ENCODE peak calls at places on chromosomes 3 and 15, in four cellular contexts. P is K562, S is GM12878, E is HepG2. M is an unnamed sample.

GRCh38 chr15:70636540-70637165 is 126.7 kb downstream of the UACA start:
- DNase-seq in P (no peak), S (no peak), E (peak; percentile 20), M (peak; percentile 25)

GRCh38 chr3:4387224-4388204 is 79.6 kb downstream of the SUMF1 start:
- DNase-seq in P (no peak), S (no peak), E (no peak), M (no peak)

GRCh38 chr3:157906627-157907026 is 199.6 kb downstream of the SHOX2 start:
- DNase-seq in P (no peak), S (no peak), E (no peak), M (no peak)

GRCh38 chr3:68866157-68866556 is 66.2 kb downstream of the TAFA4 start:
- DNase-seq in P (no peak), S (no peak), E (no peak), M (no peak)

GRCh38 chr15:65981837-65982696 is 112.8 kb downstream of the RAB11A start:
- DNase-seq in P (peak; percentile 80), S (no peak), E (peak; percentile 18), M (peak; percentile 88)

GRCh38 chr3:24523988-24524727 is 29.5 kb upstream of the THRB start:
- DNase-seq in P (no peak), S (no peak), E (no peak), M (no peak)

GRCh38 chr15:28191832-28192231 is 92.7 kb upstream of the OCA2 start:
- DNase-seq in P (no peak), S (no peak), E (no peak), M (peak; percentile 34)

GRCh38 chr3:150870406-150870805 is 34.8 kb downstream of the MINDY4B start:
- DNase-seq in P (no peak), S (no peak), E (no peak), M (no peak)

GRCh38 chr15:27797765-27798164 is 301.4 kb downstream of the OCA2 start:
- DNase-seq in P (no peak), S (no peak), E (no peak), M (no peak)

GRCh38 chr15:25406846-25407245 is 32.0 kb downstream of the UBE3A start:
- DNase-seq in P (no peak), S (no peak), E (no peak), M (no peak)

GRCh38 chr3:66393486-66394260 is 107.1 kb downstream of the LRIG1 start:
- DNase-seq in P (no peak), S (peak; percentile 47), E (no peak), M (no peak)

GRCh38 chr15:40323953-40324937 is 753 bp downstream of the INAFM2 start:
- DNase-seq in P (peak; percentile 73), S (no peak), E (no peak), M (peak; percentile 46)

GRCh38 chr15:29676961-29677402 is 145.3 kb downstream of the TJP1 start:
- DNase-seq in P (no peak), S (no peak), E (no peak), M (no peak)

GRCh38 chr3:38370861-38371260 is 24.3 kb downstream of the XYLB start:
- DNase-seq in P (no peak), S (no peak), E (no peak), M (no peak)

GRCh38 chr3:71456155-71456554 is 127.4 kb downstream of the FOXP1 start:
- DNase-seq in P (no peak), S (no peak), E (no peak), M (no peak)

GRCh38 chr3:93910085-93910484 is 63.6 kb downstream of the PROS1 start:
- DNase-seq in P (no peak), S (no peak), E (no peak), M (no peak)

GRCh38 chr3:183515968-183516851 is 39.3 kb downstream of the KLHL6 start:
- DNase-seq in P (no peak), S (peak; percentile 77), E (no peak), M (no peak)

GRCh38 chr15:73375755-73376305 is 7.1 kb upstream of the HCN4 start:
- DNase-seq in P (no peak), S (no peak), E (no peak), M (no peak)

GRCh38 chr3:46551615-46552014 is 14.5 kb downstream of the LRRC2 start:
- DNase-seq in P (no peak), S (no peak), E (no peak), M (no peak)

GRCh38 chr15:88950600-88951160 is 37.5 kb upstream of the MFGE8 start:
- DNase-seq in P (no peak), S (no peak), E (no peak), M (no peak)

GRCh38 chr3:143433787-143434378 is 314.3 kb downstream of the CHST2 start:
- DNase-seq in P (peak; percentile 26), S (no peak), E (peak; percentile 4), M (peak; percentile 44)
- TF ChIP-seq CREM in P (no peak), S (no peak), E (no peak), M (no peak)

GRCh38 chr3:7687428-7688147 is 814.0 kb upstream of the LMCD1 start:
- DNase-seq in P (no peak), S (no peak), E (no peak), M (no peak)

GRCh38 chr3:7683431-7683830 is 818.2 kb upstream of the LMCD1 start:
- DNase-seq in P (no peak), S (no peak), E (no peak), M (no peak)

GRCh38 chr3:7684193-7684592 is 817.4 kb upstream of the LMCD1 start:
- DNase-seq in P (no peak), S (no peak), E (no peak), M (no peak)

GRCh38 chr3:7682822-7683229 is 818.8 kb upstream of the LMCD1 start:
- DNase-seq in P (no peak), S (no peak), E (no peak), M (no peak)
- TF ChIP-seq CREM in P (no peak), S (no peak), E (no peak), M (no peak)

GRCh38 chr3:13480340-13481318 is 523 bp downstream of the HDAC11 start:
- DNase-seq in P (no peak), S (no peak), E (no peak), M (peak; percentile 49)
- TF ChIP-seq CREM in P (no peak), S (no peak), E (no peak), M (no peak)

DNA sequence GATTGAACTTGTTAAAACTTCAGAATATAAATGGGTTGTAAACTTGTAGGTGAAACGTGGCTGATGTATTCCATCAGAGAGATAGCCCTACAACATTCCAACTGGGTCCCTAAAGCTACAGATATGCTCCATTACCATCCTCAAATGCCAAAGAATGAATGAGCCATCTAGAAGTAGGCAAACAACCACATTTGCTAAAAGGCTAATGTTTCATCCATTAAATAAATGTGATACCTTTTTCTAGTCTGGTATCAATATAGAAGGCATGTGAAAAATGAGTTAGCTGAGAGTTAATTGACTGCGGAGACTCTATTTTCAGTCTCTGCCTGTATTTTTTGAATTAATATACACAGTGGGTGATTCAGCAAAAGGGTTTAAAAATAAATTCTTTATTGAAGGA is 203.8 kb downstream of the RBMS3 start:
- DNase-seq in P (no peak), S (no peak), E (no peak), M (no peak)
- TF ChIP-seq CREM in P (no peak), S (no peak), E (no peak), M (no peak)

GRCh38 chr15:74682954-74683353 is 12.9 kb downstream of the EDC3 start:
- DNase-seq in P (no peak), S (no peak), E (no peak), M (no peak)
- TF ChIP-seq CREM in P (no peak), S (no peak), E (no peak), M (no peak)

DNA sequence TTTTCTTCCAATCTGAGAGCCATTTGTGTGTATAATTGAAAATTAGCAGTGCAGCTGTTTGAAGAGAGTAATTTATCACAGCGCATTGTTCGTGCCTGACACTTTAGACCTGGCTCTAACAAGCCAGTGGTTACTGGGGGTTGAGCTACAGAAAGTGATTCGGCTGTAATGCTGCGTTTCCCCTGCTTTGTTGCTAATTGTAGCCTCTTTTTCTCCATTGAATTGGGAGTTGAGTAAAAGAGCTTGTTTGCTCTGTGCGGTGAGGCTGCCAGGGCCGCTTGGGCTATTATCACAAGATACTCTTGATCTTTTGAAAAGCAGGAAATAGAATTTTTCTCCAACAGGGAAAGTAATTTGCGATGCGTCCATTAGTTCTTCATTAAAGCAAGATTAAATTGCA is 64.9 kb upstream of the CCDC39 start:
- DNase-seq in P (no peak), S (no peak), E (no peak), M (no peak)
- TF ChIP-seq CREM in P (no peak), S (no peak), E (no peak), M (no peak)

GRCh38 chr3:126398423-126399347 is 4.0 kb downstream of the CFAP100 start:
- DNase-seq in P (no peak), S (no peak), E (no peak), M (no peak)

GRCh38 chr3:126399756-126400155 is 5.0 kb downstream of the CFAP100 start:
- DNase-seq in P (no peak), S (no peak), E (no peak), M (no peak)

GRCh38 chr3:126401611-126402160 is 7.0 kb downstream of the CFAP100 start:
- DNase-seq in P (no peak), S (no peak), E (no peak), M (no peak)

GRCh38 chr3:126397610-126398422 is 3.1 kb downstream of the CFAP100 start:
- DNase-seq in P (no peak), S (no peak), E (no peak), M (no peak)

GRCh38 chr3:126399348-126399730 is 4.6 kb downstream of the CFAP100 start:
- DNase-seq in P (no peak), S (peak; percentile 64), E (no peak), M (no peak)
- TF ChIP-seq CREM in P (no peak), S (no peak), E (no peak), M (no peak)

GRCh38 chr3:180180795-180181194 is 144.1 kb upstream of the PEX5L start:
- DNase-seq in P (no peak), S (no peak), E (no peak), M (no peak)
- TF ChIP-seq CREM in P (no peak), S (no peak), E (no peak), M (no peak)

GRCh38 chr3:196222876-196223595 is 6.7 kb downstream of the SLC51A start:
- DNase-seq in P (no peak), S (no peak), E (no peak), M (no peak)
- TF ChIP-seq CREM in P (no peak), S (no peak), E (no peak), M (no peak)

GRCh38 chr15:86894269-86894668 is 814.6 kb downstream of the AGBL1 start:
- DNase-seq in P (no peak), S (no peak), E (no peak), M (no peak)

GRCh38 chr15:86892774-86893449 is 813.2 kb downstream of the AGBL1 start:
- DNase-seq in P (no peak), S (no peak), E (no peak), M (no peak)
- TF ChIP-seq CREM in P (no peak), S (no peak), E (no peak), M (no peak)